ENCODE peak calls at places on chromosome 18, in six cellular contexts. W, K, Q, C, E and X are unnamed samples.

GRCh38 chr18:3384664-3385189 is 65.2 kb upstream of the TGIF1 start:
- DNase-seq in E (no peak), Q (no peak), C (no peak), K (no peak), W (peak; percentile 49), X (no peak)

GRCh38 chr18:43514747-43515146 is 237.5 kb upstream of the SYT4 start:
- DNase-seq in C (no peak), K (no peak), E (no peak), W (no peak), Q (no peak), X (no peak)

GRCh38 chr18:6595666-6596065 is 133.8 kb upstream of the ARHGAP28 start:
- DNase-seq in Q (no peak), K (no peak), W (no peak), C (no peak), E (no peak), X (no peak)

GRCh38 chr18:49866680-49867079 is 53.3 kb upstream of the ACAA2 start:
- DNase-seq in E (no peak), W (no peak), K (no peak), C (no peak), Q (no peak), X (no peak)

GRCh38 chr18:50819027-50819726 is 639 bp downstream of the MRO start:
- DNase-seq in K (no peak), C (no peak), E (no peak), W (peak; percentile 96), Q (peak; percentile 67), X (peak; percentile 78)

GRCh38 chr18:67574749-67575148 is 58.2 kb upstream of the DSEL start:
- DNase-seq in C (no peak), Q (no peak), E (no peak), K (no peak), W (no peak), X (no peak)

GRCh38 chr18:23893653-23894052 is 120.9 kb upstream of the TTC39C start:
- DNase-seq in W (no peak), Q (no peak), C (no peak), E (no peak), K (no peak), X (no peak)

GRCh38 chr18:2420367-2420766 is 150.9 kb downstream of the METTL4 start:
- DNase-seq in E (no peak), Q (no peak), W (no peak), C (no peak), K (no peak), X (no peak)

GRCh38 chr18:48943333-48943732 is 7.4 kb downstream of the SMAD7 start:
- DNase-seq in C (no peak), K (peak; percentile 57), E (no peak), Q (no peak), W (no peak), X (no peak)

GRCh38 chr18:31636387-31636786 is 44.7 kb downstream of the TTR start:
- DNase-seq in W (no peak), K (no peak), Q (no peak), C (no peak), E (no peak), X (no peak)

GRCh38 chr18:50356036-50356945 is 18.6 kb upstream of the SKA1 start:
- DNase-seq in Q (no peak), W (no peak), C (no peak), E (no peak), K (no peak), X (no peak)

GRCh38 chr18:46148810-46149209 is 44.6 kb downstream of the HAUS1 start:
- DNase-seq in K (no peak), W (peak; percentile 47), E (peak; percentile 76), Q (no peak), C (no peak), X (no peak)

GRCh38 chr18:33022370-33022769 is 249.5 kb upstream of the KLHL14 start:
- DNase-seq in Q (no peak), C (no peak), W (no peak), K (no peak), E (no peak), X (no peak)

GRCh38 chr18:23885750-23886149 is 128.8 kb upstream of the TTC39C start:
- DNase-seq in C (no peak), Q (no peak), K (no peak), E (no peak), W (no peak), X (no peak)

GRCh38 chr18:50658601-50659000 is 98.7 kb downstream of the MAPK4 start:
- DNase-seq in E (no peak), C (no peak), W (no peak), Q (no peak), K (peak; percentile 40), X (no peak)

GRCh38 chr18:39425172-39425571 is 1859.6 kb upstream of the CELF4 start:
- DNase-seq in C (no peak), E (no peak), Q (no peak), K (no peak), W (no peak), X (no peak)

GRCh38 chr18:11324956-11325873 is 175.8 kb upstream of the PIEZO2 start:
- DNase-seq in Q (no peak), E (no peak), W (no peak), C (no peak), K (no peak), X (no peak)

GRCh38 chr18:13811993-13812392 is 12.0 kb upstream of the MC5R start:
- DNase-seq in Q (no peak), C (no peak), W (no peak), K (no peak), E (no peak), X (no peak)

GRCh38 chr18:50748243-50749229 is 71.3 kb downstream of the MRO start:
- DNase-seq in C (no peak), K (no peak), W (peak; percentile 30), Q (no peak), E (no peak), X (no peak)

GRCh38 chr18:22840606-22841144 is 92.5 kb upstream of the RBBP8 start:
- DNase-seq in Q (no peak), E (no peak), C (no peak), W (no peak), K (no peak), X (no peak)

GRCh38 chr18:75115514-75115913 is 93.4 kb downstream of the PTGR3 start:
- DNase-seq in W (no peak), C (no peak), E (no peak), Q (no peak), K (no peak), X (peak; percentile 26)

GRCh38 chr18:46573156-46573555 is 83.9 kb downstream of the LOXHD1 start:
- DNase-seq in C (no peak), K (no peak), E (no peak), W (no peak), Q (no peak), X (no peak)

GRCh38 chr18:41312241-41312590 is 642.8 kb upstream of the PIK3C3 start:
- DNase-seq in C (no peak), K (no peak), Q (no peak), E (no peak), W (no peak), X (no peak)

GRCh38 chr18:54774971-54775665 is 53.2 kb upstream of the RAB27B start:
- DNase-seq in C (no peak), K (no peak), Q (no peak), W (no peak), E (no peak), X (peak; percentile 41)

GRCh38 chr18:22493940-22494339 is 76.2 kb upstream of the CTAGE1 start:
- DNase-seq in Q (no peak), E (no peak), W (no peak), K (no peak), C (no peak), X (no peak)

GRCh38 chr18:34659579-34660517 is 50.2 kb upstream of the DTNA start:
- DNase-seq in E (peak; percentile 84), Q (peak; percentile 93), K (peak; percentile 90), C (peak; percentile 93), W (peak; percentile 72), X (peak; percentile 84)
- H3K4me3 ChIP-seq in E (no peak overlapping the region), Q (no peak overlapping the region), K (no peak overlapping the region), C (no peak overlapping the region), W (no peak overlapping the region), X (no peak overlapping the region)

GRCh38 chr18:1229634-1230033 is 325.0 kb downstream of the ADCYAP1 start:
- DNase-seq in W (no peak), E (no peak), K (no peak), Q (no peak), C (no peak), X (no peak)

GRCh38 chr18:1227025-1227424 is 322.4 kb downstream of the ADCYAP1 start:
- DNase-seq in C (no peak), Q (no peak), K (no peak), W (no peak), E (no peak), X (no peak)

GRCh38 chr18:1232867-1233266 is 328.2 kb downstream of the ADCYAP1 start:
- DNase-seq in Q (no peak), W (no peak), K (no peak), E (no peak), C (no peak), X (no peak)
- H3K27ac ChIP-seq in Q (no peak overlapping the region), W (no peak overlapping the region), K (no peak overlapping the region), E (no peak overlapping the region), C (no peak overlapping the region), X (no peak overlapping the region)

GRCh38 chr18:35479911-35480586 is 17.7 kb downstream of the INO80C start:
- DNase-seq in C (no peak), E (no peak), K (no peak), W (no peak), Q (no peak), X (no peak)

GRCh38 chr18:35478520-35479435 is 19.0 kb downstream of the INO80C start:
- DNase-seq in C (no peak), E (no peak), Q (no peak), K (no peak), W (no peak), X (no peak)

GRCh38 chr18:35477497-35477896 is 20.3 kb downstream of the INO80C start:
- DNase-seq in W (no peak), C (no peak), K (no peak), Q (no peak), E (no peak), X (no peak)

GRCh38 chr18:35474884-35475283 is 22.9 kb downstream of the INO80C start:
- DNase-seq in C (no peak), Q (no peak), E (no peak), W (no peak), K (no peak), X (no peak)

DNA sequence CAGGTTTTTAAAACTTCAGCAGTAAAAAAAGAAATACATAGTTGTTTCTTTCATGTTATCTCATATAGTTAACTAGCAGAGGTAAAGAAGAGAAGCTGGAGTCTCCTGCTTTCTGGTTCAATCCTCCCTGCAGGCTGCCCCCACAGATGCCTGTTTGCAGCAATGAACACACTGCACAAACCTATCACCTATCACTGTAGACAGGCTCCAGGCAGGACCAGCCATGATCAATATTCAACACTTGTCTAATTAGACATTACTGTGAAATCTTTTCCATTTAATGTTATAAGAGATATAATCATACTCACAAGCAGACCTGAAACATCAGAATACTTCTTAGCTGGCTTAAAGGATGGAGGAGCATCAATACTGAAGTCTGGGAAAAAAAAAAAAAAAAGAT is 19.8 kb downstream of the INO80C start:
- DNase-seq in C (no peak), K (no peak), E (no peak), W (no peak), Q (no peak), X (no peak)
- H3K4me3 ChIP-seq in C (no peak overlapping the region), K (no peak overlapping the region), E (no peak overlapping the region), W (no peak overlapping the region), Q (no peak overlapping the region), X (no peak overlapping the region)

DNA sequence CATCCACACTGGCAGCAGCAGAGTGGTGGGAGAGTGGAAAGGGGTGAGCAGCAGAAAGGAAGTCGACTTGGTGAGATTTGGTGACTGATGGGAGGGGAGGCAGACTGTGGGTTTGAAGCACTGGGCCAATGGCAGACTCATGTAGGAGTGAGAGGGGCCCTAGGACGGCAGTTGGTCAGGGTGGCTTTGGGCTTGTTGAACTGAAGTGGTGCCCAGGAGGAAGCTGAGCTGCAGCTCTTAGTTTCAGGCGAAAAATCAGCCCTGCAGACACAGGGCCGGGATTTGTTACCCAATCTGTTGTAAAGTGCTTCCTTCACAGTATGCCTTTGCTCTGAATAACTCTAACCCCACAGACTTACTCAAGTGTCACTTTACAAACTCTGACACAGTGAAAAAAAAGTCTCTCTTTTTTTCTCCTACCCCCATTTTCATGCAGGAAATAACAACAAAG is 226.7 kb downstream of the VAPA start:
- DNase-seq in C (no peak), W (no peak), K (no peak), E (no peak), Q (no peak), X (no peak)
- H3K27ac ChIP-seq in C (peak overlapping the region; percentile 21), W (no peak overlapping the region), K (no peak overlapping the region), E (peak overlapping the region; percentile 0), Q (no peak overlapping the region), X (peak overlapping the region; percentile 78)